ENCODE peak calls at places on chromosomes 1 and 21, in seven cellular contexts. One of them, this sample, is unnamed.
A peak's percentile ranks its signal among the peaks of the same experiment; 100 is the strongest.

GRCh38 chr1:1374861-1375662 is at the start of gene AURKAIP1:
- DNase-seq in stimulated activated CD8-positive, alpha-beta memory T cell treated with anti-CD3 and anti-CD28 coated beads, Interleukin-15, amount 100 ng/mL, for 4 hours: peak; percentile 88
- DNase-seq in naive thymus-derived CD4-positive, alpha-beta T cell: peak; percentile 80
- DNase-seq in T-helper 2 cell treated with Interferon-gamma antibody and Interleukin-4, amounts not matched to agents 5 μg/mL and 100 μg/mL, for 36 hours: peak; percentile 98
- DNase-seq in stimulated activated CD4-positive, alpha-beta T cell treated with anti-CD3 and anti-CD28 coated beads, Interleukin-4, amount 100 ng/mL, for 4 hours: peak; percentile 95
- DNase-seq in AG04450: peak; percentile 100
- DNase-seq in 8988T: peak; percentile 91
- DNase-seq in this sample: peak; percentile 100

GRCh38 chr1:109084563-109085517 is 5.7 kb upstream of the TMEM167B start:
- DNase-seq in stimulated activated CD8-positive, alpha-beta memory T cell treated with anti-CD3 and anti-CD28 coated beads, Interleukin-15, amount 100 ng/mL, for 4 hours: no peak
- DNase-seq in naive thymus-derived CD4-positive, alpha-beta T cell: no peak
- DNase-seq in T-helper 2 cell treated with Interferon-gamma antibody and Interleukin-4, amounts not matched to agents 5 μg/mL and 100 μg/mL, for 36 hours: no peak
- DNase-seq in stimulated activated CD4-positive, alpha-beta T cell treated with anti-CD3 and anti-CD28 coated beads, Interleukin-4, amount 100 ng/mL, for 4 hours: no peak
- DNase-seq in AG04450: no peak
- DNase-seq in 8988T: no peak
- DNase-seq in this sample: no peak

GRCh38 chr21:34227386-34227852 is 136.4 kb upstream of the KCNE2 start:
- DNase-seq in stimulated activated CD8-positive, alpha-beta memory T cell treated with anti-CD3 and anti-CD28 coated beads, Interleukin-15, amount 100 ng/mL, for 4 hours: no peak
- DNase-seq in naive thymus-derived CD4-positive, alpha-beta T cell: no peak
- DNase-seq in T-helper 2 cell treated with Interferon-gamma antibody and Interleukin-4, amounts not matched to agents 5 μg/mL and 100 μg/mL, for 36 hours: no peak
- DNase-seq in stimulated activated CD4-positive, alpha-beta T cell treated with anti-CD3 and anti-CD28 coated beads, Interleukin-4, amount 100 ng/mL, for 4 hours: no peak
- DNase-seq in AG04450: peak; percentile 6
- DNase-seq in 8988T: no peak
- DNase-seq in this sample: no peak

GRCh38 chr1:211566431-211567025 is 12.4 kb downstream of the SLC30A1 start:
- DNase-seq in stimulated activated CD8-positive, alpha-beta memory T cell treated with anti-CD3 and anti-CD28 coated beads, Interleukin-15, amount 100 ng/mL, for 4 hours: no peak
- DNase-seq in naive thymus-derived CD4-positive, alpha-beta T cell: no peak
- DNase-seq in T-helper 2 cell treated with Interferon-gamma antibody and Interleukin-4, amounts not matched to agents 5 μg/mL and 100 μg/mL, for 36 hours: no peak
- DNase-seq in stimulated activated CD4-positive, alpha-beta T cell treated with anti-CD3 and anti-CD28 coated beads, Interleukin-4, amount 100 ng/mL, for 4 hours: no peak
- DNase-seq in AG04450: no peak
- DNase-seq in 8988T: no peak
- DNase-seq in this sample: no peak

GRCh38 chr21:37257526-37257966 is 9.6 kb downstream of the VPS26C start:
- DNase-seq in stimulated activated CD8-positive, alpha-beta memory T cell treated with anti-CD3 and anti-CD28 coated beads, Interleukin-15, amount 100 ng/mL, for 4 hours: no peak
- DNase-seq in naive thymus-derived CD4-positive, alpha-beta T cell: no peak
- DNase-seq in T-helper 2 cell treated with Interferon-gamma antibody and Interleukin-4, amounts not matched to agents 5 μg/mL and 100 μg/mL, for 36 hours: peak; percentile 37
- DNase-seq in stimulated activated CD4-positive, alpha-beta T cell treated with anti-CD3 and anti-CD28 coated beads, Interleukin-4, amount 100 ng/mL, for 4 hours: no peak
- DNase-seq in AG04450: no peak
- DNase-seq in 8988T: no peak
- DNase-seq in this sample: no peak

GRCh38 chr21:34909492-34910292 is 139.4 kb downstream of the RUNX1 start:
- DNase-seq in stimulated activated CD8-positive, alpha-beta memory T cell treated with anti-CD3 and anti-CD28 coated beads, Interleukin-15, amount 100 ng/mL, for 4 hours: no peak
- DNase-seq in naive thymus-derived CD4-positive, alpha-beta T cell: no peak
- DNase-seq in T-helper 2 cell treated with Interferon-gamma antibody and Interleukin-4, amounts not matched to agents 5 μg/mL and 100 μg/mL, for 36 hours: no peak
- DNase-seq in stimulated activated CD4-positive, alpha-beta T cell treated with anti-CD3 and anti-CD28 coated beads, Interleukin-4, amount 100 ng/mL, for 4 hours: no peak
- DNase-seq in AG04450: no peak
- DNase-seq in 8988T: no peak
- DNase-seq in this sample: no peak

GRCh38 chr1:31689821-31690220 is 14.0 kb downstream of the COL16A1 start:
- DNase-seq in stimulated activated CD8-positive, alpha-beta memory T cell treated with anti-CD3 and anti-CD28 coated beads, Interleukin-15, amount 100 ng/mL, for 4 hours: no peak
- DNase-seq in naive thymus-derived CD4-positive, alpha-beta T cell: no peak
- DNase-seq in T-helper 2 cell treated with Interferon-gamma antibody and Interleukin-4, amounts not matched to agents 5 μg/mL and 100 μg/mL, for 36 hours: no peak
- DNase-seq in stimulated activated CD4-positive, alpha-beta T cell treated with anti-CD3 and anti-CD28 coated beads, Interleukin-4, amount 100 ng/mL, for 4 hours: no peak
- DNase-seq in AG04450: peak; percentile 85
- DNase-seq in 8988T: peak; percentile 70
- DNase-seq in this sample: no peak

GRCh38 chr1:94542088-94542671 is 621 bp upstream of the F3 start:
- DNase-seq in stimulated activated CD8-positive, alpha-beta memory T cell treated with anti-CD3 and anti-CD28 coated beads, Interleukin-15, amount 100 ng/mL, for 4 hours: no peak
- DNase-seq in naive thymus-derived CD4-positive, alpha-beta T cell: no peak
- DNase-seq in T-helper 2 cell treated with Interferon-gamma antibody and Interleukin-4, amounts not matched to agents 5 μg/mL and 100 μg/mL, for 36 hours: no peak
- DNase-seq in stimulated activated CD4-positive, alpha-beta T cell treated with anti-CD3 and anti-CD28 coated beads, Interleukin-4, amount 100 ng/mL, for 4 hours: no peak
- DNase-seq in AG04450: no peak
- DNase-seq in 8988T: peak; percentile 14
- DNase-seq in this sample: no peak

GRCh38 chr1:181493145-181493544 is 9.8 kb downstream of the CACNA1E start:
- DNase-seq in stimulated activated CD8-positive, alpha-beta memory T cell treated with anti-CD3 and anti-CD28 coated beads, Interleukin-15, amount 100 ng/mL, for 4 hours: no peak
- DNase-seq in naive thymus-derived CD4-positive, alpha-beta T cell: no peak
- DNase-seq in T-helper 2 cell treated with Interferon-gamma antibody and Interleukin-4, amounts not matched to agents 5 μg/mL and 100 μg/mL, for 36 hours: no peak
- DNase-seq in stimulated activated CD4-positive, alpha-beta T cell treated with anti-CD3 and anti-CD28 coated beads, Interleukin-4, amount 100 ng/mL, for 4 hours: no peak
- DNase-seq in AG04450: no peak
- DNase-seq in 8988T: no peak
- DNase-seq in this sample: no peak

GRCh38 chr1:240946926-240947325 is 335.0 kb upstream of the GREM2 start:
- DNase-seq in stimulated activated CD8-positive, alpha-beta memory T cell treated with anti-CD3 and anti-CD28 coated beads, Interleukin-15, amount 100 ng/mL, for 4 hours: no peak
- DNase-seq in naive thymus-derived CD4-positive, alpha-beta T cell: no peak
- DNase-seq in T-helper 2 cell treated with Interferon-gamma antibody and Interleukin-4, amounts not matched to agents 5 μg/mL and 100 μg/mL, for 36 hours: no peak
- DNase-seq in stimulated activated CD4-positive, alpha-beta T cell treated with anti-CD3 and anti-CD28 coated beads, Interleukin-4, amount 100 ng/mL, for 4 hours: no peak
- DNase-seq in AG04450: peak; percentile 32
- DNase-seq in 8988T: no peak
- DNase-seq in this sample: no peak

GRCh38 chr1:43566382-43567035 is 35.8 kb downstream of the PTPRF start:
- DNase-seq in stimulated activated CD8-positive, alpha-beta memory T cell treated with anti-CD3 and anti-CD28 coated beads, Interleukin-15, amount 100 ng/mL, for 4 hours: no peak
- DNase-seq in naive thymus-derived CD4-positive, alpha-beta T cell: no peak
- DNase-seq in T-helper 2 cell treated with Interferon-gamma antibody and Interleukin-4, amounts not matched to agents 5 μg/mL and 100 μg/mL, for 36 hours: no peak
- DNase-seq in stimulated activated CD4-positive, alpha-beta T cell treated with anti-CD3 and anti-CD28 coated beads, Interleukin-4, amount 100 ng/mL, for 4 hours: no peak
- DNase-seq in AG04450: no peak
- DNase-seq in 8988T: no peak
- DNase-seq in this sample: no peak

GRCh38 chr1:51919684-51920083 is 41.2 kb upstream of the NRDC start:
- DNase-seq in stimulated activated CD8-positive, alpha-beta memory T cell treated with anti-CD3 and anti-CD28 coated beads, Interleukin-15, amount 100 ng/mL, for 4 hours: no peak
- DNase-seq in naive thymus-derived CD4-positive, alpha-beta T cell: no peak
- DNase-seq in T-helper 2 cell treated with Interferon-gamma antibody and Interleukin-4, amounts not matched to agents 5 μg/mL and 100 μg/mL, for 36 hours: no peak
- DNase-seq in stimulated activated CD4-positive, alpha-beta T cell treated with anti-CD3 and anti-CD28 coated beads, Interleukin-4, amount 100 ng/mL, for 4 hours: no peak
- DNase-seq in AG04450: no peak
- DNase-seq in 8988T: no peak
- DNase-seq in this sample: no peak

GRCh38 chr1:171583581-171584194 is 38.4 kb upstream of the MYOCOS start:
- DNase-seq in stimulated activated CD8-positive, alpha-beta memory T cell treated with anti-CD3 and anti-CD28 coated beads, Interleukin-15, amount 100 ng/mL, for 4 hours: no peak
- DNase-seq in naive thymus-derived CD4-positive, alpha-beta T cell: no peak
- DNase-seq in T-helper 2 cell treated with Interferon-gamma antibody and Interleukin-4, amounts not matched to agents 5 μg/mL and 100 μg/mL, for 36 hours: no peak
- DNase-seq in stimulated activated CD4-positive, alpha-beta T cell treated with anti-CD3 and anti-CD28 coated beads, Interleukin-4, amount 100 ng/mL, for 4 hours: no peak
- DNase-seq in AG04450: no peak
- DNase-seq in 8988T: no peak
- DNase-seq in this sample: no peak

GRCh38 chr1:93839307-93839706 is 39.7 kb downstream of the DNTTIP2 start:
- DNase-seq in stimulated activated CD8-positive, alpha-beta memory T cell treated with anti-CD3 and anti-CD28 coated beads, Interleukin-15, amount 100 ng/mL, for 4 hours: no peak
- DNase-seq in naive thymus-derived CD4-positive, alpha-beta T cell: no peak
- DNase-seq in T-helper 2 cell treated with Interferon-gamma antibody and Interleukin-4, amounts not matched to agents 5 μg/mL and 100 μg/mL, for 36 hours: no peak
- DNase-seq in stimulated activated CD4-positive, alpha-beta T cell treated with anti-CD3 and anti-CD28 coated beads, Interleukin-4, amount 100 ng/mL, for 4 hours: no peak
- DNase-seq in AG04450: peak; percentile 73
- DNase-seq in 8988T: no peak
- DNase-seq in this sample: no peak

GRCh38 chr1:107976431-107977215 is 11.6 kb upstream of the VAV3 start:
- DNase-seq in stimulated activated CD8-positive, alpha-beta memory T cell treated with anti-CD3 and anti-CD28 coated beads, Interleukin-15, amount 100 ng/mL, for 4 hours: no peak
- DNase-seq in naive thymus-derived CD4-positive, alpha-beta T cell: no peak
- DNase-seq in T-helper 2 cell treated with Interferon-gamma antibody and Interleukin-4, amounts not matched to agents 5 μg/mL and 100 μg/mL, for 36 hours: no peak
- DNase-seq in stimulated activated CD4-positive, alpha-beta T cell treated with anti-CD3 and anti-CD28 coated beads, Interleukin-4, amount 100 ng/mL, for 4 hours: no peak
- DNase-seq in AG04450: no peak
- DNase-seq in 8988T: no peak
- DNase-seq in this sample: no peak

GRCh38 chr1:220733090-220733569 is 15.0 kb upstream of the MTARC2 start:
- DNase-seq in stimulated activated CD8-positive, alpha-beta memory T cell treated with anti-CD3 and anti-CD28 coated beads, Interleukin-15, amount 100 ng/mL, for 4 hours: peak; percentile 41
- DNase-seq in naive thymus-derived CD4-positive, alpha-beta T cell: peak; percentile 61
- DNase-seq in T-helper 2 cell treated with Interferon-gamma antibody and Interleukin-4, amounts not matched to agents 5 μg/mL and 100 μg/mL, for 36 hours: peak; percentile 63
- DNase-seq in stimulated activated CD4-positive, alpha-beta T cell treated with anti-CD3 and anti-CD28 coated beads, Interleukin-4, amount 100 ng/mL, for 4 hours: peak; percentile 72
- DNase-seq in AG04450: peak; percentile 54
- DNase-seq in 8988T: peak; percentile 34
- DNase-seq in this sample: peak; percentile 75

GRCh38 chr1:89780721-89781120 is 40.1 kb upstream of the LRRC8D start:
- DNase-seq in stimulated activated CD8-positive, alpha-beta memory T cell treated with anti-CD3 and anti-CD28 coated beads, Interleukin-15, amount 100 ng/mL, for 4 hours: no peak
- DNase-seq in naive thymus-derived CD4-positive, alpha-beta T cell: no peak
- DNase-seq in T-helper 2 cell treated with Interferon-gamma antibody and Interleukin-4, amounts not matched to agents 5 μg/mL and 100 μg/mL, for 36 hours: peak; percentile 34
- DNase-seq in stimulated activated CD4-positive, alpha-beta T cell treated with anti-CD3 and anti-CD28 coated beads, Interleukin-4, amount 100 ng/mL, for 4 hours: peak; percentile 15
- DNase-seq in AG04450: no peak
- DNase-seq in 8988T: no peak
- DNase-seq in this sample: peak; percentile 41

GRCh38 chr1:21933397-21934248 is 3.5 kb downstream of the HSPG2 start:
- DNase-seq in stimulated activated CD8-positive, alpha-beta memory T cell treated with anti-CD3 and anti-CD28 coated beads, Interleukin-15, amount 100 ng/mL, for 4 hours: no peak
- DNase-seq in naive thymus-derived CD4-positive, alpha-beta T cell: no peak
- DNase-seq in T-helper 2 cell treated with Interferon-gamma antibody and Interleukin-4, amounts not matched to agents 5 μg/mL and 100 μg/mL, for 36 hours: no peak
- DNase-seq in stimulated activated CD4-positive, alpha-beta T cell treated with anti-CD3 and anti-CD28 coated beads, Interleukin-4, amount 100 ng/mL, for 4 hours: no peak
- DNase-seq in AG04450: no peak
- DNase-seq in 8988T: no peak
- DNase-seq in this sample: no peak

GRCh38 chr1:921011-921837 is 2.5 kb upstream of the SAMD11 start:
- DNase-seq in stimulated activated CD8-positive, alpha-beta memory T cell treated with anti-CD3 and anti-CD28 coated beads, Interleukin-15, amount 100 ng/mL, for 4 hours: no peak
- DNase-seq in naive thymus-derived CD4-positive, alpha-beta T cell: no peak
- DNase-seq in T-helper 2 cell treated with Interferon-gamma antibody and Interleukin-4, amounts not matched to agents 5 μg/mL and 100 μg/mL, for 36 hours: no peak
- DNase-seq in stimulated activated CD4-positive, alpha-beta T cell treated with anti-CD3 and anti-CD28 coated beads, Interleukin-4, amount 100 ng/mL, for 4 hours: no peak
- DNase-seq in AG04450: peak; percentile 36
- DNase-seq in 8988T: peak; percentile 95
- DNase-seq in this sample: peak; percentile 79

GRCh38 chr1:10304295-10304694 is 93.9 kb downstream of the KIF1B start:
- DNase-seq in stimulated activated CD8-positive, alpha-beta memory T cell treated with anti-CD3 and anti-CD28 coated beads, Interleukin-15, amount 100 ng/mL, for 4 hours: no peak
- DNase-seq in naive thymus-derived CD4-positive, alpha-beta T cell: no peak
- DNase-seq in T-helper 2 cell treated with Interferon-gamma antibody and Interleukin-4, amounts not matched to agents 5 μg/mL and 100 μg/mL, for 36 hours: no peak
- DNase-seq in stimulated activated CD4-positive, alpha-beta T cell treated with anti-CD3 and anti-CD28 coated beads, Interleukin-4, amount 100 ng/mL, for 4 hours: no peak
- DNase-seq in AG04450: no peak
- DNase-seq in 8988T: no peak
- DNase-seq in this sample: no peak

GRCh38 chr1:3069491-3070303 is 694 bp downstream of the PRDM16 start:
- DNase-seq in stimulated activated CD8-positive, alpha-beta memory T cell treated with anti-CD3 and anti-CD28 coated beads, Interleukin-15, amount 100 ng/mL, for 4 hours: no peak
- DNase-seq in naive thymus-derived CD4-positive, alpha-beta T cell: no peak
- DNase-seq in T-helper 2 cell treated with Interferon-gamma antibody and Interleukin-4, amounts not matched to agents 5 μg/mL and 100 μg/mL, for 36 hours: no peak
- DNase-seq in stimulated activated CD4-positive, alpha-beta T cell treated with anti-CD3 and anti-CD28 coated beads, Interleukin-4, amount 100 ng/mL, for 4 hours: peak; percentile 8
- DNase-seq in AG04450: no peak
- DNase-seq in 8988T: peak; percentile 87
- DNase-seq in this sample: peak; percentile 40

GRCh38 chr1:98203461-98203860 is 282.6 kb upstream of the DPYD start:
- DNase-seq in stimulated activated CD8-positive, alpha-beta memory T cell treated with anti-CD3 and anti-CD28 coated beads, Interleukin-15, amount 100 ng/mL, for 4 hours: no peak
- DNase-seq in naive thymus-derived CD4-positive, alpha-beta T cell: no peak
- DNase-seq in T-helper 2 cell treated with Interferon-gamma antibody and Interleukin-4, amounts not matched to agents 5 μg/mL and 100 μg/mL, for 36 hours: no peak
- DNase-seq in stimulated activated CD4-positive, alpha-beta T cell treated with anti-CD3 and anti-CD28 coated beads, Interleukin-4, amount 100 ng/mL, for 4 hours: no peak
- DNase-seq in AG04450: no peak
- DNase-seq in 8988T: no peak
- DNase-seq in this sample: no peak

GRCh38 chr1:57279909-57280666 is 143.8 kb downstream of the DAB1 start:
- DNase-seq in stimulated activated CD8-positive, alpha-beta memory T cell treated with anti-CD3 and anti-CD28 coated beads, Interleukin-15, amount 100 ng/mL, for 4 hours: no peak
- DNase-seq in naive thymus-derived CD4-positive, alpha-beta T cell: no peak
- DNase-seq in T-helper 2 cell treated with Interferon-gamma antibody and Interleukin-4, amounts not matched to agents 5 μg/mL and 100 μg/mL, for 36 hours: no peak
- DNase-seq in stimulated activated CD4-positive, alpha-beta T cell treated with anti-CD3 and anti-CD28 coated beads, Interleukin-4, amount 100 ng/mL, for 4 hours: no peak
- DNase-seq in AG04450: no peak
- DNase-seq in 8988T: no peak
- DNase-seq in this sample: no peak

GRCh38 chr21:46509760-46510159 is 51.1 kb downstream of the DIP2A start:
- DNase-seq in stimulated activated CD8-positive, alpha-beta memory T cell treated with anti-CD3 and anti-CD28 coated beads, Interleukin-15, amount 100 ng/mL, for 4 hours: no peak
- DNase-seq in naive thymus-derived CD4-positive, alpha-beta T cell: no peak
- DNase-seq in T-helper 2 cell treated with Interferon-gamma antibody and Interleukin-4, amounts not matched to agents 5 μg/mL and 100 μg/mL, for 36 hours: no peak
- DNase-seq in stimulated activated CD4-positive, alpha-beta T cell treated with anti-CD3 and anti-CD28 coated beads, Interleukin-4, amount 100 ng/mL, for 4 hours: no peak
- DNase-seq in AG04450: no peak
- DNase-seq in 8988T: no peak
- DNase-seq in this sample: no peak

GRCh38 chr1:92951141-92951582 is 10.1 kb downstream of the DIPK1A start:
- DNase-seq in stimulated activated CD8-positive, alpha-beta memory T cell treated with anti-CD3 and anti-CD28 coated beads, Interleukin-15, amount 100 ng/mL, for 4 hours: no peak
- DNase-seq in naive thymus-derived CD4-positive, alpha-beta T cell: no peak
- DNase-seq in T-helper 2 cell treated with Interferon-gamma antibody and Interleukin-4, amounts not matched to agents 5 μg/mL and 100 μg/mL, for 36 hours: peak; percentile 25
- DNase-seq in stimulated activated CD4-positive, alpha-beta T cell treated with anti-CD3 and anti-CD28 coated beads, Interleukin-4, amount 100 ng/mL, for 4 hours: peak; percentile 12
- DNase-seq in AG04450: no peak
- DNase-seq in 8988T: no peak
- DNase-seq in this sample: no peak

GRCh38 chr1:58156124-58156468 is 390.4 kb downstream of the OMA1 start:
- DNase-seq in stimulated activated CD8-positive, alpha-beta memory T cell treated with anti-CD3 and anti-CD28 coated beads, Interleukin-15, amount 100 ng/mL, for 4 hours: no peak
- DNase-seq in naive thymus-derived CD4-positive, alpha-beta T cell: no peak
- DNase-seq in T-helper 2 cell treated with Interferon-gamma antibody and Interleukin-4, amounts not matched to agents 5 μg/mL and 100 μg/mL, for 36 hours: no peak
- DNase-seq in stimulated activated CD4-positive, alpha-beta T cell treated with anti-CD3 and anti-CD28 coated beads, Interleukin-4, amount 100 ng/mL, for 4 hours: no peak
- DNase-seq in AG04450: no peak
- DNase-seq in 8988T: no peak
- DNase-seq in this sample: no peak

GRCh38 chr1:179798864-179799516 is 55.9 kb downstream of the FAM163A start:
- DNase-seq in stimulated activated CD8-positive, alpha-beta memory T cell treated with anti-CD3 and anti-CD28 coated beads, Interleukin-15, amount 100 ng/mL, for 4 hours: no peak
- DNase-seq in naive thymus-derived CD4-positive, alpha-beta T cell: no peak
- DNase-seq in T-helper 2 cell treated with Interferon-gamma antibody and Interleukin-4, amounts not matched to agents 5 μg/mL and 100 μg/mL, for 36 hours: no peak
- DNase-seq in stimulated activated CD4-positive, alpha-beta T cell treated with anti-CD3 and anti-CD28 coated beads, Interleukin-4, amount 100 ng/mL, for 4 hours: no peak
- DNase-seq in AG04450: no peak
- DNase-seq in 8988T: no peak
- DNase-seq in this sample: no peak

GRCh38 chr1:111988743-111989453 is 570 bp downstream of the KCND3 start:
- DNase-seq in stimulated activated CD8-positive, alpha-beta memory T cell treated with anti-CD3 and anti-CD28 coated beads, Interleukin-15, amount 100 ng/mL, for 4 hours: no peak
- DNase-seq in naive thymus-derived CD4-positive, alpha-beta T cell: no peak
- DNase-seq in T-helper 2 cell treated with Interferon-gamma antibody and Interleukin-4, amounts not matched to agents 5 μg/mL and 100 μg/mL, for 36 hours: peak; percentile 16
- DNase-seq in stimulated activated CD4-positive, alpha-beta T cell treated with anti-CD3 and anti-CD28 coated beads, Interleukin-4, amount 100 ng/mL, for 4 hours: peak; percentile 37
- DNase-seq in AG04450: no peak
- DNase-seq in 8988T: no peak
- DNase-seq in this sample: no peak

This sample was measured in midbrain.